ENCODE peak calls at places on chromosomes 13 and 19, in nine cellular contexts. One of them, this sample, is unnamed.

GRCh38 chr19:45821103-45821521 is 6.0 kb upstream of the RSPH6A start:
- DNase-seq in stomach: no peak
- DNase-seq in cardiac fibroblast: no peak
- DNase-seq in PC-3: no peak
- DNase-seq in endothelial cell: no peak
- DNase-seq in fibroblast of the aortic adventitia: no peak
- DNase-seq in fibroblast of villous mesenchyme: no peak
- DNase-seq in Peyer's patch: no peak
- DNase-seq in glutamatergic neuron: no peak
- DNase-seq in this sample: no peak

GRCh38 chr13:112651750-112652511 is 37.9 kb upstream of the ATP11A start:
- DNase-seq in stomach: no peak
- DNase-seq in cardiac fibroblast: no peak
- DNase-seq in PC-3: no peak
- DNase-seq in endothelial cell: no peak
- DNase-seq in fibroblast of the aortic adventitia: no peak
- DNase-seq in fibroblast of villous mesenchyme: peak; percentile 4
- DNase-seq in Peyer's patch: no peak
- DNase-seq in glutamatergic neuron: peak; percentile 40
- DNase-seq in this sample: no peak

GRCh38 chr19:756232-756631 is 5.3 kb downstream of the MISP start:
- DNase-seq in stomach: no peak
- DNase-seq in cardiac fibroblast: peak; percentile 73
- DNase-seq in PC-3: peak; percentile 67
- DNase-seq in endothelial cell: no peak
- DNase-seq in fibroblast of the aortic adventitia: no peak
- DNase-seq in fibroblast of villous mesenchyme: no peak
- DNase-seq in Peyer's patch: no peak
- DNase-seq in glutamatergic neuron: no peak
- DNase-seq in this sample: no peak

GRCh38 chr19:14837391-14837790 is 2.4 kb upstream of the OR7A5 start:
- DNase-seq in stomach: no peak
- DNase-seq in cardiac fibroblast: no peak
- DNase-seq in PC-3: no peak
- DNase-seq in endothelial cell: no peak
- DNase-seq in fibroblast of the aortic adventitia: no peak
- DNase-seq in fibroblast of villous mesenchyme: no peak
- DNase-seq in Peyer's patch: no peak
- DNase-seq in glutamatergic neuron: no peak
- DNase-seq in this sample: no peak

GRCh38 chr19:32287086-32287485 is 58.3 kb upstream of the ZNF507 start:
- DNase-seq in stomach: no peak
- DNase-seq in cardiac fibroblast: peak; percentile 48
- DNase-seq in PC-3: no peak
- DNase-seq in endothelial cell: no peak
- DNase-seq in fibroblast of the aortic adventitia: no peak
- DNase-seq in fibroblast of villous mesenchyme: no peak
- DNase-seq in Peyer's patch: no peak
- DNase-seq in glutamatergic neuron: no peak
- DNase-seq in this sample: no peak

GRCh38 chr13:51811920-51812328 is 8.0 kb upstream of the DHRS12 start:
- DNase-seq in stomach: no peak
- DNase-seq in cardiac fibroblast: no peak
- DNase-seq in PC-3: no peak
- DNase-seq in endothelial cell: no peak
- DNase-seq in fibroblast of the aortic adventitia: no peak
- DNase-seq in fibroblast of villous mesenchyme: no peak
- DNase-seq in Peyer's patch: no peak
- DNase-seq in glutamatergic neuron: peak; percentile 38
- DNase-seq in this sample: no peak

GRCh38 chr13:114089341-114089740 is 43.1 kb downstream of the RASA3 start:
- DNase-seq in stomach: no peak
- DNase-seq in cardiac fibroblast: no peak
- DNase-seq in PC-3: no peak
- DNase-seq in endothelial cell: no peak
- DNase-seq in fibroblast of the aortic adventitia: no peak
- DNase-seq in fibroblast of villous mesenchyme: no peak
- DNase-seq in Peyer's patch: peak; percentile 20
- DNase-seq in glutamatergic neuron: no peak
- DNase-seq in this sample: no peak

GRCh38 chr19:29290853-29291252 is 77.9 kb upstream of the UQCRFS1 start:
- DNase-seq in stomach: no peak
- DNase-seq in cardiac fibroblast: no peak
- DNase-seq in PC-3: no peak
- DNase-seq in endothelial cell: no peak
- DNase-seq in fibroblast of the aortic adventitia: no peak
- DNase-seq in fibroblast of villous mesenchyme: no peak
- DNase-seq in Peyer's patch: no peak
- DNase-seq in glutamatergic neuron: no peak
- DNase-seq in this sample: no peak

GRCh38 chr13:78022164-78022877 is 103.7 kb upstream of the EDNRB start:
- DNase-seq in stomach: peak; percentile 30
- DNase-seq in cardiac fibroblast: peak; percentile 86
- DNase-seq in PC-3: peak; percentile 59
- DNase-seq in endothelial cell: peak; percentile 8
- DNase-seq in fibroblast of the aortic adventitia: peak; percentile 61
- DNase-seq in fibroblast of villous mesenchyme: peak; percentile 50
- DNase-seq in Peyer's patch: no peak
- DNase-seq in glutamatergic neuron: no peak
- DNase-seq in this sample: no peak

GRCh38 chr19:34327851-34328250 is 37.1 kb upstream of the GPI start:
- DNase-seq in stomach: no peak
- DNase-seq in cardiac fibroblast: no peak
- DNase-seq in PC-3: no peak
- DNase-seq in endothelial cell: no peak
- DNase-seq in fibroblast of the aortic adventitia: no peak
- DNase-seq in fibroblast of villous mesenchyme: no peak
- DNase-seq in Peyer's patch: no peak
- DNase-seq in glutamatergic neuron: no peak
- DNase-seq in this sample: no peak

GRCh38 chr13:26961890-26962615 is 201.5 kb upstream of the GPR12 start:
- DNase-seq in stomach: peak; percentile 80
- DNase-seq in cardiac fibroblast: no peak
- DNase-seq in PC-3: no peak
- DNase-seq in endothelial cell: no peak
- DNase-seq in fibroblast of the aortic adventitia: no peak
- DNase-seq in fibroblast of villous mesenchyme: no peak
- DNase-seq in Peyer's patch: peak; percentile 89
- DNase-seq in glutamatergic neuron: no peak
- DNase-seq in this sample: no peak

GRCh38 chr13:23618341-23618740 is 48.1 kb downstream of the TNFRSF19 start:
- DNase-seq in stomach: no peak
- DNase-seq in cardiac fibroblast: peak; percentile 99
- DNase-seq in PC-3: peak; percentile 58
- DNase-seq in endothelial cell: no peak
- DNase-seq in fibroblast of the aortic adventitia: peak; percentile 92
- DNase-seq in fibroblast of villous mesenchyme: peak; percentile 93
- DNase-seq in Peyer's patch: no peak
- DNase-seq in glutamatergic neuron: no peak
- DNase-seq in this sample: no peak

GRCh38 chr13:85590231-85590931 is 208.8 kb downstream of the SLITRK6 start:
- DNase-seq in stomach: no peak
- DNase-seq in cardiac fibroblast: no peak
- DNase-seq in PC-3: peak; percentile 78
- DNase-seq in endothelial cell: no peak
- DNase-seq in fibroblast of the aortic adventitia: peak; percentile 2
- DNase-seq in fibroblast of villous mesenchyme: no peak
- DNase-seq in Peyer's patch: no peak
- DNase-seq in glutamatergic neuron: no peak
- DNase-seq in this sample: no peak

DNA sequence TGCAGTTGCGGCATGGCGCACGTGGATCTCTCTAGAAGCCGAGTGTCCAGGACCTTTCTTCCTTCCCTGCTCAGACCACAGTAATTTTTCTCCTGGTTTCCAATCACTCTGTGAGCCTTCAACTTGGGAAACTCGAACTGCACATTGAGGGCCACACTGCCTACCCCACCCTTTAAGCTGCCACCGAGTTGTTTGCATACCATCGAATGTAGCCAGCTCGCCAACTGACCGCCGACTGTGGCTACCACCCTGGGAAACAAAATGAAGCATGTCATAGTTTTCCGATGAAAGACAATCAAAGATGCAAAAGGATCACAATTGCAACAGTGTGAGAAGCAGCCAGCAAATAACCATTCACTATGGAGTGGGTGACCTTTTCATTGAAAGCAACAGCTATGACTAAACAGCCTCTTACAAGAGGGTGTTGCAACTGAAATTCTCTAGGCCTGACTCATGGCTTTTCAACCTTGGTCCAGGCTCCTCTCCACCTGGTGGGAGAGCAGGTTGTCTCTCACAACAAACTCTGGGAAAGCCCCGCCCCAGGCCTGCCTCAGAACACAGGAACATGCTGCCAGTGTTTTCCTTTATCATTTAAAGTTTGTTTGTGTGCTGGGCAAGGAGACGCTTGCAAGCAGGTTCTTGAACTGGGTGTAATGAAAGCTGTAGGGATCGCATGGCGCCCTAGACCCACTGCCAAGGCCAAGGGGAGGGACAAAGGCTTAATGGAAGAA is 141.7 kb upstream of the SERP2 start:
- DNase-seq in stomach: peak; percentile 82
- DNase-seq in cardiac fibroblast: peak; percentile 99
- DNase-seq in PC-3: peak; percentile 97
- DNase-seq in endothelial cell: no peak
- DNase-seq in fibroblast of the aortic adventitia: peak; percentile 99
- DNase-seq in fibroblast of villous mesenchyme: peak; percentile 96
- DNase-seq in Peyer's patch: peak; percentile 74
- DNase-seq in glutamatergic neuron: no peak
- DNase-seq in this sample: no peak
- TF ChIP-seq CTCF in stomach: no peak
- TF ChIP-seq CTCF in cardiac fibroblast: peak; percentile 13
- TF ChIP-seq CTCF in PC-3: no peak
- TF ChIP-seq CTCF in endothelial cell: no peak
- TF ChIP-seq CTCF in fibroblast of the aortic adventitia: peak; percentile 33
- TF ChIP-seq CTCF in fibroblast of villous mesenchyme: no peak
- TF ChIP-seq CTCF in Peyer's patch: peak; percentile 42
- TF ChIP-seq CTCF in glutamatergic neuron: no peak
- TF ChIP-seq CTCF in this sample: no peak

DNA sequence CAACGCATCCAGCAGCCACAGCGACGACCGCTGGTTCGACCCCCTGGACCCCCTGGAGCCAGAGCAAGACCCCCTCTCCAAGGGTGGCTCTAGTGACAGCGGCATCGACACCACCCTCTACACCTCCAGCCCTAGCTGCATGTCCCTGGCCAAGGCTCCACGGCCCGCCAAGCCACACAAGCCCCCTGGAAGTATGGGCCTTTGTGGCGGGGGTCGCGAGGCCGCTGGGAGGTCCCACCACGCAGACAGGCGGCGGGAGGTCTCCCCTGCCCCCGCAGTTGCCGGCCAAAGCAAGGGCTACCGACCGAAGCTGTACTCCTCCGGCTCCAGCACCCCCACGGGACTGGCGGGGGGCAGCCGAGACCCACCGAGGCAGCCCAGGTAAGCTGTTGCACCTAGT is 59.5 kb downstream of the DPF1 start:
- DNase-seq in stomach: no peak
- DNase-seq in cardiac fibroblast: no peak
- DNase-seq in PC-3: no peak
- DNase-seq in endothelial cell: no peak
- DNase-seq in fibroblast of the aortic adventitia: no peak
- DNase-seq in fibroblast of villous mesenchyme: no peak
- DNase-seq in Peyer's patch: no peak
- DNase-seq in glutamatergic neuron: no peak
- DNase-seq in this sample: no peak
- TF ChIP-seq CTCF in stomach: no peak
- TF ChIP-seq CTCF in cardiac fibroblast: no peak
- TF ChIP-seq CTCF in PC-3: no peak
- TF ChIP-seq CTCF in endothelial cell: no peak
- TF ChIP-seq CTCF in fibroblast of the aortic adventitia: no peak
- TF ChIP-seq CTCF in fibroblast of villous mesenchyme: no peak
- TF ChIP-seq CTCF in Peyer's patch: no peak
- TF ChIP-seq CTCF in glutamatergic neuron: no peak
- TF ChIP-seq CTCF in this sample: no peak

DNA sequence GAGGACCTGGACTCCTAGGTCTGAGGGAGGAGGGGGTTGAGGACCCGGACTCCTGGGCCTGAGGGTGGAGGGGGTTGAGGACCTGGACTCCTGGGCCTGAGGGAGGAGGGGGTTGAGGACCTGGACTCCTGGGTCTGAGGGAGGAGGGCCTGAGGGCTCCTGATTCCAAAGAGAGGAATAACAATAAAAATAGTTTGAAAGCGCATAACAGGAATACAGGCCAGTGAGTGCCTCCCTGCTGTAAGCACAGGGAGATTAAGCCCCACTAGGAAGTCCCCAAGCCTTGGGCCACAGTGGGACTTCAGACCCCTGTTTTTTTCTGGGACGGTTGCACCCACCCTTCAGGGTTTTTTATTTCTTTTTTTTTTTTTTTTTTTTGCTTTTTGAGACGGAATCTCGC is 1.2 kb upstream of the SBK2 start:
- DNase-seq in stomach: no peak
- DNase-seq in cardiac fibroblast: no peak
- DNase-seq in PC-3: no peak
- DNase-seq in endothelial cell: no peak
- DNase-seq in fibroblast of the aortic adventitia: no peak
- DNase-seq in fibroblast of villous mesenchyme: no peak
- DNase-seq in Peyer's patch: no peak
- DNase-seq in glutamatergic neuron: no peak
- DNase-seq in this sample: no peak
- TF ChIP-seq CTCF in stomach: no peak
- TF ChIP-seq CTCF in cardiac fibroblast: no peak
- TF ChIP-seq CTCF in PC-3: no peak
- TF ChIP-seq CTCF in endothelial cell: no peak
- TF ChIP-seq CTCF in fibroblast of the aortic adventitia: no peak
- TF ChIP-seq CTCF in fibroblast of villous mesenchyme: no peak
- TF ChIP-seq CTCF in Peyer's patch: no peak
- TF ChIP-seq CTCF in glutamatergic neuron: no peak
- TF ChIP-seq CTCF in this sample: no peak

GRCh38 chr19:4538601-4538954 is 1.3 kb downstream of the LRG1 start:
- DNase-seq in stomach: no peak
- DNase-seq in cardiac fibroblast: no peak
- DNase-seq in PC-3: no peak
- DNase-seq in endothelial cell: no peak
- DNase-seq in fibroblast of the aortic adventitia: no peak
- DNase-seq in fibroblast of villous mesenchyme: no peak
- DNase-seq in Peyer's patch: no peak
- DNase-seq in glutamatergic neuron: no peak
- DNase-seq in this sample: no peak

GRCh38 chr19:4539169-4539696 is 603 bp downstream of the LRG1 start:
- DNase-seq in stomach: no peak
- DNase-seq in cardiac fibroblast: no peak
- DNase-seq in PC-3: no peak
- DNase-seq in endothelial cell: no peak
- DNase-seq in fibroblast of the aortic adventitia: no peak
- DNase-seq in fibroblast of villous mesenchyme: no peak
- DNase-seq in Peyer's patch: no peak
- DNase-seq in glutamatergic neuron: no peak
- DNase-seq in this sample: no peak

GRCh38 chr19:4536798-4537197 is 1.8 kb upstream of the PLIN5 start:
- DNase-seq in stomach: no peak
- DNase-seq in cardiac fibroblast: no peak
- DNase-seq in PC-3: peak; percentile 55
- DNase-seq in endothelial cell: no peak
- DNase-seq in fibroblast of the aortic adventitia: no peak
- DNase-seq in fibroblast of villous mesenchyme: no peak
- DNase-seq in Peyer's patch: no peak
- DNase-seq in glutamatergic neuron: no peak
- DNase-seq in this sample: no peak

GRCh38 chr19:4539697-4540581 is at the start of gene LRG1:
- DNase-seq in stomach: peak; percentile 90
- DNase-seq in cardiac fibroblast: peak; percentile 18
- DNase-seq in PC-3: no peak
- DNase-seq in endothelial cell: no peak
- DNase-seq in fibroblast of the aortic adventitia: no peak
- DNase-seq in fibroblast of villous mesenchyme: no peak
- DNase-seq in Peyer's patch: peak; percentile 69
- DNase-seq in glutamatergic neuron: no peak
- DNase-seq in this sample: no peak

GRCh38 chr19:4537953-4538600 is 1.8 kb downstream of the LRG1 start:
- DNase-seq in stomach: no peak
- DNase-seq in cardiac fibroblast: no peak
- DNase-seq in PC-3: no peak
- DNase-seq in endothelial cell: no peak
- DNase-seq in fibroblast of the aortic adventitia: no peak
- DNase-seq in fibroblast of villous mesenchyme: no peak
- DNase-seq in Peyer's patch: no peak
- DNase-seq in glutamatergic neuron: no peak
- DNase-seq in this sample: no peak
- TF ChIP-seq CTCF in stomach: no peak
- TF ChIP-seq CTCF in cardiac fibroblast: no peak
- TF ChIP-seq CTCF in PC-3: no peak
- TF ChIP-seq CTCF in endothelial cell: no peak
- TF ChIP-seq CTCF in fibroblast of the aortic adventitia: no peak
- TF ChIP-seq CTCF in fibroblast of villous mesenchyme: no peak
- TF ChIP-seq CTCF in Peyer's patch: no peak
- TF ChIP-seq CTCF in glutamatergic neuron: no peak
- TF ChIP-seq CTCF in this sample: no peak